ENCODE peak calls at places on chromosomes 16 and 17, in eight cellular contexts. T is foreskin fibroblast; S is choroid plexus epithelial cell; R is stimulated activated CD4-positive, alpha-beta T cell treated with anti-CD3 and anti-CD28 coated beads, Interleukin-2, amount 100 ng/mL, for 48 hours; A is activated CD4-positive, alpha-beta memory T cell treated with anti-CD3 and anti-CD28 coated beads, Interleukin-2, amount 10 ng/mL, durations not matched to agents 7 days and 5 days; K is H7; V is EL; H is H9. J is an unnamed sample.

GRCh38 chr16:73145166-73145565 is 97.2 kb upstream of the ZFHX3 start:
- DNase-seq in T (no peak), S (no peak), R (no peak), A (no peak), K (peak), V (no peak), H (no peak), J (no peak)

GRCh38 chr16:30649725-30650368 is 913 bp upstream of the PRR14 start:
- DNase-seq in T (no peak), S (no peak), R (peak), A (peak), K (no peak), V (no peak), H (no peak), J (no peak)

GRCh38 chr17:33012522-33013033 is 20.9 kb downstream of the SPACA3 start:
- DNase-seq in T (peak), S (peak), R (no peak), A (no peak), K (no peak), V (peak), H (no peak), J (peak)

GRCh38 chr17:2174471-2175293 is 119.8 kb downstream of the HIC1 start:
- DNase-seq in T (peak), S (peak), R (no peak), A (no peak), K (no peak), V (peak), H (no peak), J (peak)

GRCh38 chr17:79573196-79573929 is 37.5 kb downstream of the RBFOX3 start:
- DNase-seq in T (no peak), S (no peak), R (no peak), A (no peak), K (no peak), V (no peak), H (no peak), J (no peak)

GRCh38 chr17:78127888-78128615 is 503 bp downstream of the TMC6 start:
- DNase-seq in T (no peak), S (no peak), R (no peak), A (peak), K (peak), V (no peak), H (no peak), J (no peak)

GRCh38 chr16:22397459-22397858 is 23.0 kb upstream of the CDR2 start:
- DNase-seq in T (peak), S (peak), R (no peak), A (no peak), K (no peak), V (peak), H (no peak), J (peak)

GRCh38 chr17:4474093-4474492 is 24.6 kb upstream of the SPNS2 start:
- DNase-seq in T (no peak), S (no peak), R (no peak), A (no peak), K (peak), V (no peak), H (no peak), J (no peak)

GRCh38 chr17:19943026-19943425 is 34.6 kb downstream of the AKAP10 start:
- DNase-seq in T (peak), S (no peak), R (no peak), A (no peak), K (no peak), V (peak), H (peak), J (peak)